ENCODE peak calls at places on chromosomes 13 and 19, in six cellular contexts. N is esophagus squamous epithelium, S is stomach, K is mesendoderm, M is GM23248, O is heart left ventricle. V is an unnamed sample. For H3K27me3, the result is how much of the 10 kb centered on the place peaks cover.

GRCh38 chr19:7730286-7731217 is 1.4 kb downstream of the CLEC4G start:
- DNase-seq in M (no peak), K (no peak), N (no peak), O (no peak), S (no peak), V (no peak)

GRCh38 chr13:31182987-31183386 is 16.8 kb upstream of the B3GLCT start:
- DNase-seq in N (no peak), K (no peak), O (no peak), M (no peak), S (no peak), V (no peak)

GRCh38 chr19:31725051-31725450 is 375.8 kb upstream of the TSHZ3 start:
- DNase-seq in O (no peak), M (no peak), S (no peak), N (no peak), K (peak), V (no peak)

GRCh38 chr13:39106216-39106995 is 68.2 kb downstream of the NHLRC3 start:
- DNase-seq in M (no peak), S (no peak), O (no peak), N (no peak), K (no peak), V (no peak)

GRCh38 chr13:105312906-105313305 is 1222.6 kb downstream of the EFNB2 start:
- DNase-seq in O (no peak), M (no peak), S (no peak), K (no peak), N (no peak), V (no peak)

GRCh38 chr19:10936661-10937084 is 8.1 kb downstream of the TIMM29 start:
- DNase-seq in N (no peak), S (peak), O (no peak), M (peak), K (peak), V (peak)

GRCh38 chr13:105929486-105929885 is 606.0 kb downstream of the EFNB2 start:
- DNase-seq in K (no peak), S (no peak), O (no peak), M (no peak), N (no peak), V (no peak)

GRCh38 chr13:26624572-26624971 is 67.1 kb downstream of the WASF3 start:
- DNase-seq in S (no peak), M (peak), O (no peak), K (no peak), N (no peak), V (peak)

GRCh38 chr19:42412223-42412622 is 15.0 kb downstream of the LIPE start:
- DNase-seq in M (no peak), N (no peak), S (no peak), O (no peak), K (peak), V (no peak)

GRCh38 chr19:42360787-42361544 is 29.1 kb downstream of the CNFN start:
- DNase-seq in O (no peak), K (peak), N (no peak), M (no peak), S (no peak), V (no peak)

GRCh38 chr19:16210168-16210567 is 12.5 kb downstream of the AP1M1 start:
- DNase-seq in S (no peak), M (no peak), O (no peak), N (no peak), K (no peak), V (no peak)

GRCh38 chr13:33279414-33279813 is 6.1 kb downstream of the STARD13 start:
- DNase-seq in M (peak), O (no peak), N (no peak), K (no peak), S (no peak), V (no peak)

GRCh38 chr13:40576369-40576768 is 90.1 kb downstream of the FOXO1 start:
- DNase-seq in M (no peak), S (no peak), O (no peak), N (no peak), K (no peak), V (no peak)

GRCh38 chr19:485583-486236 is 10.6 kb upstream of the MADCAM1 start:
- DNase-seq in K (no peak), M (peak), N (no peak), O (no peak), S (no peak), V (peak)

GRCh38 chr19:2424686-2425621 is 2.4 kb downstream of the TIMM13 start:
- DNase-seq in M (peak), S (peak), K (peak), O (peak), N (no peak), V (peak)

GRCh38 chr13:25046985-25047660 is 48.8 kb upstream of the PABPC3 start:
- DNase-seq in N (no peak), M (peak), S (no peak), K (peak), O (no peak), V (peak)

GRCh38 chr13:38667526-38668094 is 19.3 kb upstream of the FREM2 start:
- DNase-seq in S (no peak), M (no peak), K (no peak), N (no peak), O (no peak), V (no peak)

GRCh38 chr13:41064493-41064892 is 3.2 kb downstream of the WBP4 start:
- DNase-seq in M (peak), S (no peak), N (no peak), K (no peak), O (no peak), V (peak)

GRCh38 chr19:18860725-18861124 is 29.0 kb downstream of the UPF1 start:
- DNase-seq in S (no peak), N (no peak), O (no peak), K (no peak), M (no peak), V (no peak)

GRCh38 chr13:75550159-75550567 is 572 bp downstream of the UCHL3 start:
- DNase-seq in N (no peak), S (no peak), K (peak), M (peak), O (peak), V (peak)

GRCh38 chr13:75635621-75636338 is at the start of gene LMO7:
- DNase-seq in K (peak), S (peak), M (peak), N (no peak), O (peak), V (peak)

GRCh38 chr13:112657850-112658445 is 31.9 kb upstream of the ATP11A start:
- DNase-seq in N (no peak), K (peak), S (no peak), M (peak), O (peak), V (peak)

GRCh38 chr13:54449922-54450321 is 1421.3 kb downstream of the OLFM4 start:
- DNase-seq in O (no peak), S (no peak), M (no peak), K (peak), N (no peak), V (no peak)

GRCh38 chr13:34462843-34463242 is 479.2 kb upstream of the NBEA start:
- DNase-seq in O (no peak), N (no peak), K (no peak), S (peak), M (peak), V (peak)

GRCh38 chr19:31000913-31001312 is 348.3 kb downstream of the TSHZ3 start:
- DNase-seq in O (no peak), S (no peak), M (no peak), K (no peak), N (no peak), V (no peak)

GRCh38 chr19:34365463-34366401 is 736 bp downstream of the GPI start:
- DNase-seq in M (peak), S (peak), N (no peak), O (peak), K (peak), V (peak)

GRCh38 chr19:57830071-57830602 is at the start of gene ZNF587B:
- DNase-seq in O (peak), S (peak), M (peak), N (no peak), K (peak), V (peak)

GRCh38 chr13:98606296-98606695 is 29.4 kb upstream of the STK24 start:
- DNase-seq in K (peak), S (no peak), M (no peak), N (no peak), O (no peak), V (no peak)

DNA sequence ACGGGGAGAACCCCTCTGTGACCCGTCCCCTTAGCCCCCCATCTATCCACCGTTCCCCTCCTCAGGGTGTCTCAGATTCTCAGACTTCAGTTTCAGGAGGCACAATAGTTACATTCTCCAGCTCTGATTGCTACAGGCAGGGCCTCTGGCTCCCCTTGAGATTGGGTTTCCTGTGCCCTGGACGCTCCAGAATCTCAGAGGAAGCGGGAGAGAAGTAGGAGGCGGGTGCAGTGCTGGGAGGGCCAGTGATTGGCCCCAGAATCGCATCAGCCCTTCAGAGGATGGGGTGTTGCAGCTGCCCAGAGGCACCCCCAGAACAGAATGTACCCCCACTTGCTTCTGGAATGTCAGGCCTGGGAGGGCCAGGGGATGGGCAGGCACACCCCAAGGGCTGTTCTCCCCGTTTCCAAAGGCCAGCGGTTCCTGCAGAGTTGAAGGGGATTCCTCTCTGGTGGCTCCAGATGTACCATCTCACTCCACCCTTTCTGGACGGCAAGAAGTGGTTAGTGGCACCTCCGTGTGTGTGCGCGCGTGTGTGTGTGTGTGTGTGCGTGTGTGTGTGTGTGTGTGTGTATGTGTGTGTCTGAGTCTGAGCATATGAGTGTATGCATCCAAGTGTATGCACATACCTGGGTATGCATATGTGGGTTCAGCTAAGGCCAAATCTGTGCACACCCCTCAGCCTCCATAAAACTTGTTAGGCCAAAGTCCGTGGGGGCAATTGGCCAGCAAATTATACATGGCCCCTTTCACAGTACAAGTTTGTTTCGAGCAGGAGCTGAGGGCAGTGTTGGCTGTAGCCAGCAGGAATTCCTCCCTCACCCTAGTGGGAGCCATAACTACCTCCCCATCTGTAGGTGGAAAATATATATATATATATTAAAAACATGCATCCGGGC is 35.5 kb downstream of the LYL1 start:
- DNase-seq in K (no peak), O (no peak), M (no peak), N (no peak), S (no peak), V (no peak)
- H3K27me3 ChIP-seq in K (under half), O (under half), M (under half), N (under half), S (under half), V (half or more)

GRCh38 chr13:101178394-101178793 is 237.9 kb downstream of the NALCN start:
- DNase-seq in N (no peak), S (no peak), K (no peak), M (no peak), O (no peak), V (peak)
- H3K27me3 ChIP-seq in N (under half), S (under half), K (under half), M (under half), O (under half), V (under half)

GRCh38 chr13:96710166-96710866 is 284.0 kb downstream of the OXGR1 start:
- DNase-seq in K (peak), S (no peak), N (no peak), O (no peak), M (no peak), V (no peak)
- H3K27me3 ChIP-seq in K (under half), S (under half), N (under half), O (under half), M (under half), V (under half)

DNA sequence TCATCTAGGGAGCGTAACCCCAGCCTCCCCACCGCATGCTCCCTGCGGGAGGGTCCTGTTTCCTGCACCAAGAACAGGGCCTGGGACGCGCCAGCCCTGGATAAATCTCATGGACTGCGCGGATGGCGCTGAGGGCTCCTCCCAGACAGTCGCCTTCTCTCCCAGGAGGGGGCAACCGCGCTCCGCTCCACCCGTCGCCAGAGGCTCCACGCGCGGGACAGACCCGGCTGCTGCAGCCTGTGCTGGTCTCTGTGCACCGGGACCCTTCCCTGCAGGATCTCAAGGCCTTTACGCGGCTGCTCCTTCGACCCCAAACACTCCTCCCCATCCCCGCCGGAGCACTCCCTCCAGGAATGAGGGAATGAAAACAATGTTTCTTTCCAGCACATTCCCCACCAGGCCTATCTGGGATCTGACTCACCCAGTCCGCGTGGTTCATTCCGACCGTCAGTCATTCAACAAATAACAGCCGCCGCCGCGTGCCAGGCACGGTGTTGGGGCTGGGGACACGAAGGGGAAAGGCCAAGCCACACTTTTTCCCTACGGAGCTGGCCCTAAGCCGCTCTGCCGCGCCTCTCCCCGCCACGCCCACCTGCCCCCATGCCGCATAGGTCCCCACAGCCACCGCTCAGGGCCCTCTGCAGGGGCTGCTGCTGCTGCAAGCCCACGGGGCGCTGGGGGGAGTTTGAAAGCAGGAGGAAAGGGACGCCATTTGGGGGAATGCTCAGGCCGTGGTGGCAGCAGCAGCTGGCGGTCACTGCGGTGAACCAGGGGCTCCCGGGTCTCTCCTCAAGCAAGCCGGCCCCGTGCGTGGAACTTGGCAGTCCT is 6.0 kb downstream of the PNMA8B start:
- DNase-seq in M (peak), K (peak), S (peak), O (peak), N (no peak), V (peak)
- H3K27me3 ChIP-seq in M (under half), K (under half), S (under half), O (half or more), N (under half), V (under half)

GRCh38 chr19:50873056-50873455 is at the start of gene KLK2:
- DNase-seq in O (no peak), M (no peak), N (no peak), K (no peak), S (no peak), V (no peak)

GRCh38 chr19:50870417-50871089 is 2.7 kb upstream of the KLK2 start:
- DNase-seq in S (no peak), M (no peak), O (no peak), K (no peak), N (no peak), V (no peak)

GRCh38 chr19:50874185-50874584 is 946 bp downstream of the KLK2 start:
- DNase-seq in S (no peak), N (no peak), M (no peak), K (no peak), O (no peak), V (no peak)

DNA sequence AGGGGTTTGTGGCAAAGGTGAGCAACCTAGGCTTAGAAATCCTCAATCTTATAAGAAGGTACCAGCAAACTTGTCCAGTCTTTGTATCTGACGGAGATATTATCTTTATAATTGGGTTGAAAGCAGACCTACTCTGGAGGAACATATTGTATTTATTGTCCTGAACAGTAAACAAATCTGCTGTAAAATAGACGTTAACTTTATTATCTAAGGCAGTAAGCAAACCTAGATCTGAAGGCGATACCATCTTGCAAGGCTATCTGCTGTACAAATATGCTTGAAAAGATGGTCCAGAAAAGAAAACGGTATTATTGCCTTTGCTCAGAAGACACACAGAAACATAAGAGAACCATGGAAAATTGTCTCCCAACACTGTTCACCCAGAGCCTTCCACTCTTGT is 3.8 kb upstream of the KLK2 start:
- DNase-seq in M (no peak), K (no peak), S (no peak), O (no peak), N (no peak), V (no peak)
- H3K27me3 ChIP-seq in M (under half), K (under half), S (under half), O (half or more), N (under half), V (under half)

GRCh38 chr13:84418041-84418440 is 535.8 kb upstream of the SLITRK1 start:
- DNase-seq in N (no peak), O (no peak), K (no peak), M (no peak), S (no peak), V (no peak)

GRCh38 chr13:84413016-84413415 is 530.7 kb upstream of the SLITRK1 start:
- DNase-seq in N (no peak), K (no peak), S (no peak), O (no peak), M (no peak), V (no peak)

GRCh38 chr13:84417426-84417825 is 535.2 kb upstream of the SLITRK1 start:
- DNase-seq in O (no peak), S (no peak), M (peak), N (no peak), K (no peak), V (no peak)
- H3K27me3 ChIP-seq in O (under half), S (under half), M (under half), N (under half), K (under half), V (under half)